ENCODE peak calls at places on chromosomes 1 and 21, in six cellular contexts. S is cardiac fibroblast, I is MM.1S, T is aorta, M is stomach, O is astrocyte of the hippocampus. V is an unnamed sample.

GRCh38 chr1:155978325-155978972 is at the start of gene ARHGEF2:
- DNase-seq in S (peak; percentile 56), I (peak; percentile 94), T (peak; percentile 93), M (peak; percentile 77), O (peak; percentile 78), V (no peak)

GRCh38 chr1:161480381-161481035 is 24.7 kb upstream of the FCGR2A start:
- DNase-seq in S (no peak), I (no peak), T (no peak), M (no peak), O (no peak), V (no peak)

GRCh38 chr1:201719812-201720521 is 109.0 kb upstream of the IPO9 start:
- DNase-seq in S (peak; percentile 87), I (no peak), T (peak; percentile 79), M (no peak), O (peak; percentile 74), V (peak; percentile 91)

GRCh38 chr1:211648336-211648735 is 27.1 kb downstream of the NEK2 start:
- DNase-seq in S (peak; percentile 67), I (no peak), T (no peak), M (peak; percentile 43), O (peak; percentile 43), V (peak; percentile 93)

GRCh38 chr1:82162526-82163420 is 362.0 kb downstream of the ADGRL2 start:
- DNase-seq in S (no peak), I (no peak), T (no peak), M (no peak), O (no peak), V (peak; percentile 95)

GRCh38 chr1:8026976-8027747 is 1.1 kb upstream of the ERRFI1 start:
- DNase-seq in S (peak; percentile 77), I (no peak), T (peak; percentile 70), M (peak; percentile 80), O (peak; percentile 65), V (peak; percentile 85)

GRCh38 chr1:235357485-235358378 is 9.5 kb upstream of the TBCE start:
- DNase-seq in S (no peak), I (no peak), T (no peak), M (no peak), O (no peak), V (no peak)

GRCh38 chr21:10521091-10521598 is at the start of gene TPTE:
- DNase-seq in S (no peak), I (no peak), T (no peak), M (no peak), O (no peak), V (no peak)

GRCh38 chr1:191305370-191305769 is 827.7 kb upstream of the BRINP3 start:
- DNase-seq in S (no peak), I (no peak), T (no peak), M (no peak), O (no peak), V (no peak)

GRCh38 chr1:245363821-245364220 is 209.0 kb downstream of the KIF26B start:
- DNase-seq in S (no peak), I (no peak), T (no peak), M (no peak), O (no peak), V (no peak)

GRCh38 chr1:32871364-32872188 is 864 bp upstream of the FNDC5 start:
- DNase-seq in S (peak; percentile 41), I (no peak), T (no peak), M (no peak), O (no peak), V (no peak)

GRCh38 chr1:209567788-209568187 is 15.7 kb upstream of the CAMK1G start:
- DNase-seq in S (peak; percentile 29), I (no peak), T (no peak), M (no peak), O (peak; percentile 59), V (peak; percentile 72)

GRCh38 chr1:244653439-244654283 is 735 bp downstream of the DESI2 start:
- DNase-seq in S (peak; percentile 32), I (peak; percentile 9), T (no peak), M (no peak), O (peak; percentile 35), V (peak; percentile 14)

GRCh38 chr1:1429671-1430073 is 5.8 kb upstream of the VWA1 start:
- DNase-seq in S (peak; percentile 53), I (no peak), T (no peak), M (no peak), O (no peak), V (no peak)

GRCh38 chr1:90246069-90246468 is 251.2 kb downstream of the ZNF326 start:
- DNase-seq in S (no peak), I (no peak), T (no peak), M (no peak), O (no peak), V (no peak)

GRCh38 chr1:15104768-15105167 is 48.8 kb upstream of the TMEM51 start:
- DNase-seq in S (no peak), I (no peak), T (no peak), M (no peak), O (no peak), V (no peak)

GRCh38 chr21:33028759-33029511 is 3.2 kb downstream of the OLIG2 start:
- DNase-seq in S (no peak), I (peak; percentile 35), T (no peak), M (no peak), O (no peak), V (no peak)

GRCh38 chr1:223873044-223873443 is 27.3 kb upstream of the TP53BP2 start:
- DNase-seq in S (no peak), I (no peak), T (no peak), M (no peak), O (no peak), V (no peak)

GRCh38 chr1:184164529-184164928 is 113.0 kb downstream of the TSEN15 start:
- DNase-seq in S (no peak), I (no peak), T (no peak), M (no peak), O (no peak), V (no peak)

GRCh38 chr1:198687429-198687828 is 48.6 kb downstream of the PTPRC start:
- DNase-seq in S (no peak), I (no peak), T (no peak), M (no peak), O (no peak), V (no peak)

GRCh38 chr1:160361814-160362167 is 5.1 kb upstream of the NHLH1 start:
- DNase-seq in S (no peak), I (no peak), T (no peak), M (no peak), O (no peak), V (no peak)

GRCh38 chr21:32256873-32257620 is 21.8 kb downstream of the MIS18A start:
- DNase-seq in S (peak; percentile 89), I (no peak), T (peak; percentile 82), M (peak; percentile 61), O (peak; percentile 96), V (peak; percentile 96)

GRCh38 chr1:209150114-209150513 is 433.4 kb upstream of the CAMK1G start:
- DNase-seq in S (peak; percentile 31), I (peak; percentile 76), T (no peak), M (no peak), O (peak; percentile 85), V (peak; percentile 69)

GRCh38 chr21:38965241-38965640 is 159.5 kb downstream of the ETS2 start:
- DNase-seq in S (peak; percentile 51), I (no peak), T (no peak), M (no peak), O (no peak), V (peak; percentile 40)

GRCh38 chr21:15034126-15034848 is 30.5 kb downstream of the NRIP1 start:
- DNase-seq in S (peak; percentile 55), I (no peak), T (no peak), M (no peak), O (no peak), V (peak; percentile 62)

GRCh38 chr1:169024800-169025253 is 81.7 kb upstream of the ATP1B1 start:
- DNase-seq in S (no peak), I (no peak), T (no peak), M (no peak), O (no peak), V (peak; percentile 95)

GRCh38 chr1:43419627-43420425 is 30.1 kb downstream of the SZT2 start:
- DNase-seq in S (no peak), I (no peak), T (no peak), M (no peak), O (no peak), V (no peak)

GRCh38 chr21:38027901-38028300 is 111.6 kb upstream of the KCNJ6 start:
- DNase-seq in S (peak; percentile 66), I (no peak), T (no peak), M (no peak), O (peak; percentile 5), V (peak; percentile 60)

GRCh38 chr1:90591355-90591969 is 125.6 kb downstream of the BARHL2 start:
- DNase-seq in S (no peak), I (peak; percentile 11), T (no peak), M (no peak), O (no peak), V (no peak)

GRCh38 chr1:155186266-155186954 is 12.8 kb downstream of the TRIM46 start:
- DNase-seq in S (no peak), I (peak; percentile 5), T (peak; percentile 32), M (peak; percentile 57), O (no peak), V (peak; percentile 55)